ENCODE peak calls at places on chromosomes 6 and 20, in eight cellular contexts. R is fibroblast of pulmonary artery, X is spleen, S is Caco-2, M is NB4, P is choroid plexus epithelial cell, Y is Peyer's patch, F is lower leg skin. C is an unnamed sample.

GRCh38 chr6:41529049-41529448 is 17.1 kb upstream of the FOXP4 start:
- DNase-seq in R (no peak), X (no peak), S (no peak), M (no peak), P (no peak), Y (no peak), F (no peak), C (no peak)

GRCh38 chr6:69216127-69216526 is 580.7 kb downstream of the LMBRD1 start:
- DNase-seq in R (no peak), X (no peak), S (no peak), M (no peak), P (no peak), Y (no peak), F (no peak), C (no peak)

GRCh38 chr6:52984247-52984646 is 10.8 kb downstream of the GSTA4 start:
- DNase-seq in R (no peak), X (no peak), S (no peak), M (peak), P (peak), Y (no peak), F (no peak), C (no peak)

GRCh38 chr6:18501313-18502013 is 114.3 kb downstream of the RNF144B start:
- DNase-seq in R (peak), X (peak), S (no peak), M (peak), P (peak), Y (peak), F (peak), C (no peak)

GRCh38 chr20:5000263-5001173 is 792 bp downstream of the SLC23A2 start:
- DNase-seq in R (no peak), X (peak), S (no peak), M (peak), P (no peak), Y (peak), F (peak), C (no peak)

GRCh38 chr20:5977223-5977622 is 26.8 kb downstream of the MCM8 start:
- DNase-seq in R (no peak), X (no peak), S (no peak), M (no peak), P (no peak), Y (no peak), F (no peak), C (no peak)

GRCh38 chr6:97813881-97814280 is 530.9 kb upstream of the MMS22L start:
- DNase-seq in R (no peak), X (no peak), S (no peak), M (no peak), P (no peak), Y (no peak), F (no peak), C (no peak)

GRCh38 chr6:109202409-109203264 is 107.3 kb downstream of the CEP57L1 start:
- DNase-seq in R (no peak), X (no peak), S (no peak), M (no peak), P (no peak), Y (no peak), F (no peak), C (no peak)

GRCh38 chr20:22312744-22313346 is 271.5 kb downstream of the FOXA2 start:
- DNase-seq in R (peak), X (no peak), S (no peak), M (peak), P (peak), Y (no peak), F (no peak), C (no peak)

GRCh38 chr20:42378826-42379225 is 760.6 kb upstream of the CHD6 start:
- DNase-seq in R (no peak), X (no peak), S (no peak), M (no peak), P (no peak), Y (no peak), F (no peak), C (no peak)

GRCh38 chr6:161105408-161105807 is 113.8 kb downstream of the MAP3K4 start:
- DNase-seq in R (no peak), X (no peak), S (no peak), M (no peak), P (no peak), Y (no peak), F (no peak), C (no peak)

GRCh38 chr20:58485326-58485725 is 29.9 kb downstream of the APCDD1L start:
- DNase-seq in R (no peak), X (no peak), S (no peak), M (no peak), P (no peak), Y (no peak), F (no peak), C (no peak)

GRCh38 chr6:22079788-22080187 is 217.0 kb downstream of the PRL start:
- DNase-seq in R (peak), X (no peak), S (no peak), M (no peak), P (peak), Y (no peak), F (no peak), C (no peak)

GRCh38 chr6:35710241-35710847 is 21.6 kb upstream of the FKBP5 start:
- DNase-seq in R (peak), X (no peak), S (no peak), M (peak), P (peak), Y (peak), F (no peak), C (no peak)

GRCh38 chr6:40922281-40922680 is 116.7 kb downstream of the UNC5CL start:
- DNase-seq in R (no peak), X (no peak), S (no peak), M (no peak), P (peak), Y (no peak), F (no peak), C (no peak)

GRCh38 chr6:225121-225721 is 67.1 kb upstream of the DUSP22 start:
- DNase-seq in R (peak), X (no peak), S (no peak), M (peak), P (no peak), Y (peak), F (peak), C (no peak)

GRCh38 chr6:5379647-5380242 is 118.4 kb downstream of the FARS2 start:
- DNase-seq in R (peak), X (no peak), S (no peak), M (peak), P (peak), Y (peak), F (no peak), C (peak)

GRCh38 chr20:62354031-62354808 is 12.9 kb downstream of the LAMA5 start:
- DNase-seq in R (no peak), X (no peak), S (no peak), M (no peak), P (no peak), Y (no peak), F (no peak), C (no peak)

GRCh38 chr6:15252205-15252604 is 6.3 kb downstream of the JARID2 start:
- DNase-seq in R (no peak), X (no peak), S (no peak), M (no peak), P (no peak), Y (no peak), F (no peak), C (no peak)

GRCh38 chr6:143232849-143233248 is 172.2 kb downstream of the AIG1 start:
- DNase-seq in R (peak), X (no peak), S (peak), M (peak), P (peak), Y (peak), F (no peak), C (no peak)

GRCh38 chr6:165988306-165988756 is 179.3 kb downstream of the TBXT start:
- DNase-seq in R (no peak), X (no peak), S (no peak), M (no peak), P (no peak), Y (no peak), F (no peak), C (no peak)
- H3K4me3 ChIP-seq in R (peak), X (peak), S (no peak), M (no peak), P (peak), Y (peak), F (no peak), C (no peak)

DNA sequence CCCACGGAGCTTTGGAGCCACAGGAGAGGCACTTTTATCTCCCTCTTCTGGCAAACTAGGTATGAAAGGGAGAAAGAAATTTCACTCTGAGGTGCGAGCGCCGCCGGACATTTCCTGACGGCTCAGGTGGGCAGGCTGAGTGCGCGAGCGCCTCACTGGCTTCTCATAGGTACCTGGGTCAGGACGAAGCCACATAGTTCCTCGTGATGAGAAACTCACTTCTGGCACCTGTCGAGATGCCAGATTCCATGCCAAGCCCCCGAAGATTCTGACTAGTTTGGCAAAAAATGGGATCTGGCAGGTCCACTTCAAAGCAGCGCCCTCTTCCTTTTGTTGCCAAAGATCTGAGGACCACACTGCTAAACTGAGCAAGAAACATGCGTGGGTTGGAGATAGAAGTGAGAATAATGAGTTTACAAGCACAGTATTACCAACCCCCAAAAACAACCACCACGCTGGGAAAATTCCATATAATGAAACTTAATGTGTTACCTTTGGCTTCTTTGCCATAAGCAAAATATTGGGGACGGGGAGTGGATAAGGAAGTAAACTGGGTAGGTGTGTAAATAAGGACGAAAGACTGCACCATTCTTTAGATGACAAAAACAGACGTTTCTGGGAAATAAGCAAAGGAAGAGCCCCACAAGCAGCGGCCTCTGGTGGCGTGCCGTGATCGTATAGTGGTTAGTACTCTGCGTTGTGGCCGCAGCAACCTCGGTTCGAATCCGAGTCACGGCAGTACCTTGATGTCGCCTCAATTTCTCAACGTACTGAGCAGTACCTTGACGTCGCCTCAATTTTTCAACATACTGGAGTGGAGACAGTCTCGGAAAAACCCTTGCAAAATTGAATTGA is 89.8 kb upstream of the PRSS16 start:
- DNase-seq in R (peak), X (peak), S (peak), M (peak), P (peak), Y (peak), F (peak), C (no peak)
- TF ChIP-seq CTCF in R (peak), X (peak), S (peak), M (peak), P (peak), Y (peak), F (no peak), C (peak)

GRCh38 chr6:31728767-31729514 is at the start of gene DDAH2:
- DNase-seq in R (no peak), X (peak), S (no peak), M (no peak), P (no peak), Y (no peak), F (peak), C (no peak)

GRCh38 chr6:31732029-31732428 is 2.9 kb upstream of the DDAH2 start:
- DNase-seq in R (no peak), X (no peak), S (no peak), M (no peak), P (no peak), Y (no peak), F (no peak), C (no peak)

GRCh38 chr6:31729979-31730630 is 1.0 kb upstream of the DDAH2 start:
- DNase-seq in R (peak), X (peak), S (peak), M (peak), P (peak), Y (peak), F (peak), C (no peak)

GRCh38 chr6:31729515-31729978 is 448 bp upstream of the DDAH2 start:
- DNase-seq in R (peak), X (peak), S (peak), M (peak), P (peak), Y (peak), F (peak), C (no peak)

GRCh38 chr6:31730631-31731086 is 1.6 kb upstream of the DDAH2 start:
- DNase-seq in R (no peak), X (peak), S (no peak), M (peak), P (no peak), Y (no peak), F (no peak), C (no peak)
- H3K4me3 ChIP-seq in R (peak), X (peak), S (no peak), M (peak), P (peak), Y (no peak), F (no peak), C (no peak)

DNA sequence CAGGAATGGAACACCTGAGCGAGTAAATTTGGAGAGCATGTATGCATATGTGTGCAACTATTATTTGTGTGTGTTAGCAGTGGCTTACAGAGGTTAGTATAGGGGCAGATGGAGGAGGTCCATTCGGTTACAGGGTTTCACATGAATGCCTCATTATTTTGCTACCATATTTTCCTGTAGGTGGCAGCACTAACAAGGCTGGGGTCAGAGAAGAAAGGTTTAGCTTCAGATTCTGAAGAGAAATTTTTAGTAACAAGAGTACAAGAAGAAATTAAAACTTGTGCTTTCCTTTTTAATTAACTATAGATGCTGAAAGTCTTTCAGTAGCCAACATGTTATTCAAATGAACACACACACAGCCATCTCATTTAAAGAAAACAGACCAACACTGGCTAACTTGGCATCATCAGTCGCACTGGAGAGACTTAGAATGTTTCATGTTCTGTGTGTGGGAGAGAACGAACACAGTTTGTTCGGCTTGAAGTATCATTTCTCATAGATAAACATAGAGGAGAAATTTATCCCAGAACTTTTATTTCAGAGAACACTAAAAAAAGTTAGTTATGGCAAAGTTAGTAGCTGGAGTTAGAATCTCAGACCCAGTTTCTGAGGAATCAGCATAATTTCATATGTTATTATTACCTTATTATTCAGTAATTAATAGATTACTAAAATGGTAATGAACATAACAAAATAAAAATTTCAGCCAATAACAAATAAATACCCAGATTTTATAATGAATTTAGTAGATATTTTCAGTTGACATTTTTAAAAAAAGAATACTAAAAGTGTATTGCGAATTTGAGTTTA is 314.0 kb upstream of the RSPO3 start:
- DNase-seq in R (peak), X (no peak), S (peak), M (peak), P (peak), Y (peak), F (peak), C (peak)
- TF ChIP-seq CTCF in R (peak), X (peak), S (peak), M (peak), P (peak), Y (peak), F (no peak), C (peak)

DNA sequence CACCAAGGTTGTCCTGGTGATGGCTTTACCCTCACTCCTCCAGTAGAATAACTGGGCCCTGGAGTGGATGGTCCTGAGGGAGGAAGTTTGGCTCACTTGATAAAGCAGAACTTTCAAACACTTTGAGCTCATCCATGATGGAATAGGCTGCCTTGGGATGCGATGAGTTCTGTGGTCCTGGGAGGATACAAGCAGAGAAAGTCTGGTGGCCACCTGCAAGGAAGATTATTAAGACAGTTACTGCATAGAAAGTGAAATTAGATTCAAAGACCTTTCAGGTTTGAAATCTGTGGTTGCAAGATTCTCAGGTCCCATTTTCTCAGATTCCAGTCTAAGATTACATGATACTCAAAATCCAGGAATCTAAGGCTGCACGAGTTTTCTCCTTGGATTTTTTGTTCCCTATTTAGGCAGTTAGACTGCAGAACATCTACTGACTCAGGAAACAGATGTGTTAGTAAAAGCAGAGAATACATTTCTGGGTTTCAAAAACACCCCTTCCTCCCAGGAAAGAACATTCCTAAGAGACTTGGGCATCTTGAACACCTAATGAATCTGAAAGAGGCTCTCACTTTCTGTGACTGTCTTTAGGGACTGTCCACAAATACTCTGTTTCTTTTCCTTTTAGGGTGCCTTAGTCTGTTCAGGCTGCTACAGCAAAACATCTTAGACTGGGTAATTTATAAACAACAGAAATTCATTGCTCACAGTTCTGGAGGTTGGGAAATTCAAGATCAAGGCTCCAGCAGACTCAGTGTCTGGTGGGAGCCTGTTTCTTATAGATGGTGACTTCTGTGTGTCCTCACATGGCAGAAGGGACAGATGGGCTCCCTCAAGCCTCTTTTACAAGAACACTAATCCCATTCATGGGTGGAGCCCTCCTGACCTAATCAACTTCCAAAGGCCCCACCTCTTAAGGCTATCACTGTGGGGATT is 19.6 kb upstream of the CCN5 start:
- DNase-seq in R (peak), X (no peak), S (no peak), M (no peak), P (peak), Y (no peak), F (no peak), C (no peak)
- H3K4me3 ChIP-seq in R (no peak), X (no peak), S (no peak), M (no peak), P (no peak), Y (no peak), F (no peak), C (no peak)

GRCh38 chr6:27872634-27873028 is 39.6 kb downstream of the OR2B2 start:
- DNase-seq in R (no peak), X (no peak), S (no peak), M (no peak), P (no peak), Y (no peak), F (no peak), C (no peak)

GRCh38 chr6:27870486-27870885 is 41.7 kb downstream of the OR2B2 start:
- DNase-seq in R (no peak), X (no peak), S (no peak), M (no peak), P (no peak), Y (no peak), F (no peak), C (no peak)

GRCh38 chr6:27873101-27874030 is 38.8 kb downstream of the OR2B2 start:
- DNase-seq in R (peak), X (peak), S (no peak), M (peak), P (peak), Y (peak), F (peak), C (peak)

GRCh38 chr6:27867941-27868705 is 44.1 kb downstream of the OR2B2 start:
- DNase-seq in R (no peak), X (no peak), S (no peak), M (peak), P (peak), Y (no peak), F (no peak), C (no peak)

DNA sequence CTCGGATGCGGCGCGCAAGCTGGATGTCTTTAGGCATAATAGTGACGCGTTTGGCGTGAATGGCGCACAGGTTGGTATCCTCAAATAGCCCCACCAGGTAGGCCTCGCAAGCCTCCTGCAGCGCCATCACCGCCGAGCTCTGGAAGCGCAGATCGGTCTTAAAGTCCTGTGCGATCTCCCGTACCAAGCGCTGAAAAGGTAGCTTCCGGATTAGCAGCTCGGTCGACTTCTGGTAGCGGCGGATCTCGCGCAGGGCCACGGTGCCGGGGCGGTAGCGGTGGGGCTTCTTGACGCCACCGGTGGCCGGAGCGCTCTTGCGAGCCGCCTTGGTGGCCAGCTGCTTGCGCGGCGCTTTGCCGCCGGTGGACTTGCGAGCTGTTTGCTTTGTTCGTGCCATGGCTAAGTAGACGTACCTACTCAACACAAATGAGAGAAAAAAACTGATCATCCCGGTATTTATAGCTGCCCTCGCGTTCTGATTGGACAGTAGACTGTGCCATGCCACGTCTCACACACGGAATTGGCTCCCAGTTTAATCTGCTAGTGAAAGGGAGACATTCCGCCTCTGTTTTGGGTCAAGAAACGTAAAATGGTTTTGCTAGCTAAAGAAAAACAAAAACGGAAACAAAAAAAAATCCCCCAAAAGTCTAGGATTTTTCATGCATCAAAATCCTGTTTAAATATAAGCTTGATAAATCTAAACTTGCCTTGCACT is 40.1 kb downstream of the OR2B2 start:
- DNase-seq in R (peak), X (peak), S (no peak), M (peak), P (peak), Y (peak), F (peak), C (peak)
- TF ChIP-seq CTCF in R (peak), X (no peak), S (no peak), M (no peak), P (peak), Y (no peak), F (no peak), C (peak)

GRCh38 chr20:19815553-19815991 is 57.5 kb downstream of the RIN2 start:
- DNase-seq in R (peak), X (no peak), S (no peak), M (peak), P (peak), Y (no peak), F (no peak), C (no peak)
- H3K4me3 ChIP-seq in R (no peak), X (no peak), S (no peak), M (no peak), P (no peak), Y (no peak), F (no peak), C (no peak)

C was measured in GM12864.